ENCODE peak calls at places on chromosome 13, in four cellular contexts. B is endothelial cell, U is GM13977, V is HFFc6. F is an unnamed sample.

GRCh38 chr13:30097089-30097488 is 210.3 kb downstream of the KATNAL1 start:
- DNase-seq in U (no peak), V (no peak), B (no peak), F (no peak)

GRCh38 chr13:49023441-49023840 is 47.7 kb downstream of the FNDC3A start:
- DNase-seq in B (no peak), U (no peak), V (peak), F (no peak)

GRCh38 chr13:31860002-31860401 is 120.7 kb downstream of the RXFP2 start:
- DNase-seq in V (no peak), B (no peak), U (no peak), F (no peak)

GRCh38 chr13:100941811-100942361 is 267.3 kb upstream of the TMTC4 start:
- DNase-seq in V (no peak), U (no peak), B (no peak), F (no peak)

GRCh38 chr13:43113603-43114002 is 90.2 kb downstream of the DNAJC15 start:
- DNase-seq in V (no peak), B (no peak), U (no peak), F (no peak)

GRCh38 chr13:32537580-32538233 is 888 bp downstream of the N4BP2L2 start:
- DNase-seq in U (no peak), V (no peak), B (peak), F (no peak)

GRCh38 chr13:46687810-46688209 is 109.2 kb downstream of the ESD start:
- DNase-seq in U (no peak), B (no peak), V (peak), F (no peak)

GRCh38 chr13:28218679-28219078 is 80.3 kb downstream of the PAN3 start:
- DNase-seq in B (no peak), U (no peak), V (no peak), F (no peak)

GRCh38 chr13:53004605-53005004 is 24.0 kb upstream of the OLFM4 start:
- DNase-seq in V (no peak), U (no peak), B (no peak), F (no peak)

GRCh38 chr13:111314852-111315251 is 5.6 kb upstream of the TEX29 start:
- DNase-seq in U (no peak), B (no peak), V (peak), F (no peak)

GRCh38 chr13:77509221-77509620 is 26.3 kb upstream of the SCEL start:
- DNase-seq in B (no peak), U (no peak), V (no peak), F (no peak)

GRCh38 chr13:101127741-101128353 is 288.5 kb downstream of the NALCN start:
- DNase-seq in U (peak), V (peak), B (peak), F (no peak)

DNA sequence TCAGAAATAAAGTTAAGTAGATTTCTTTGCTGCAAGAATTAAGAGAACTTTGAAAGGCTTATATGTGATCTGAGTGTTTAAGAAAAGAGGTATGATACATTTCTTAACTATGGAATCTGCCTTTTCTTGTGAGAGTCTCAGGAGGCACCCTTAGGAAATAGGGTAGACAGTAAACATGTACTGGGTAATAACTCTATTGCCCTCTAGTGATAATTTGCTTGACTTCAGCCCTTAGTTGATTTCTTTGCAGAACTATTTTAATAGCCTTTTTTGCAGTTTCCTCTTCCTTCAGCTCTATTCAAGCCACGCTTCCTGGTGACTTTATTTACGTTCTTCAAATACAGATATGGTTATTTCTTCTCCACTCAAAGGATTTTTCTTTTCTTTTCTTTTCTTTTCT is 37.0 kb upstream of the CCNA1 start:
- DNase-seq in U (no peak), V (peak), B (no peak), F (no peak)
- TF ChIP-seq CTCF in U (no peak), V (peak), B (no peak), F (peak)

DNA sequence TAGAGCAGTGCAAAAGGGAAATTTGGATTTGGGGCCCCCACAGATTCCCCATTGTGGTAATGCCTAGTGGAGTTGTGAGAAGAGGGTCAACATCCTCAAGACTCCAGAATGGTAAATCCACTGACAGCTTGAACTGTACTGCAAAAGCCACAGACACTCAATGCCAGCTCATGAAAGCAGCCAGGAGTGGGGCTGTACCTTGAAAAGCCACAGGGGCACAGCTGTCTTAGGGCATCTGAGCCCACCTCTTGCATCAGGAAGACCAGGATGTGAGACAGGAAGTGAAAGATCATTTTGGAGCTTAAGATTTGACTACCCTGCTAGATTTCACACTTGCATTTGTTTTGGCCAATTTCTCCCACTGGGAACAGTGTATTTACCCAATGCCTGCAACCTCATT is 1548.9 kb upstream of the PCDH20 start:
- DNase-seq in B (no peak), U (no peak), V (no peak), F (no peak)
- TF ChIP-seq CTCF in B (no peak), U (no peak), V (no peak), F (no peak)

DNA sequence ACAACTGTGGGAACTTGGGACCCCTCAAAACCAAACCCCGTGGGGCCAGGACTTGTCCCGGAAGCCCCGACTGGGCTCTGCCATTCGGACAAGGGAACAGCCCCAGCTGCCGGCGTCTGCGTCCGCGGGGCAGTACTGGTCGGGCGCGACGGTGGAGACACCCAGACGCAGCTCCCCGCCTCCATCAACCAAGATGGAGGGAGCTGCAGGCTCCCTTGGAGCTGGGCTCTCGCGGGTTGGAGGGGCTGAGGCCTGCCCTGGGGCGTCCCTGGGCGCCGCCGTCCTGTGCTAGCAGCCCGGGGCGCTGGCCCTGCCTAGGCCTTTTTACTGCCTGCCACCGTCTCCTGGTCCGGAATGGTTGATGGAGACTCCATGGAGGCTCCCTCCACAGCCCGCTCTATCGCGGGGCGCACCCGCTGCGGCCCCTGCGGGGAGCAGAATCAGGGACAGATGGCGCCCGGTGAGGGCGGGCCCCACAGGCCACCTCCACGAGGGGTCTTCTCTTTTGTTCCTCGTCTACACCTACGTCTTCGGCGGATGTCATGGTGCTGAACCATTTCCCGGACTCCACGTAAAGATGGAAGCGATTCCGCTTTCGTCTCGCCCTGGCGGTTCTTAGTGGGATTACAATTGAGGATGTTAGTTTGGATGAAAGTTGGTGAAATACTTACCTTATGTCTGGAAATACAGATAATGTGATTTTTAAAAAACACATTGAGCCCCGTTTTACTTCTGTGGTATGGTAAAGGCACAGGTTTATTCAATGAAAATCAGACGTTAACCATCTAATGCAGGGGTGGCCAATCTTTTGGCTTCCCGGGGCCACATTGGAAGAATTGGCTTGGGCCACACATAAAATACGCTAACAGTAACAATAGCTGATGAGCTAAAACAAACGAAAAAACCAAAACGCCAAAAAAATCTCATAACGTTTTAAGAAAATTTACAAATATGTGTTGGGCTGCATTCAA is 1.2 kb upstream of the ZMYM5 start:
- DNase-seq in U (peak), V (peak), B (peak), F (no peak)
- TF ChIP-seq CTCF in U (peak), V (peak), B (peak), F (peak)

DNA sequence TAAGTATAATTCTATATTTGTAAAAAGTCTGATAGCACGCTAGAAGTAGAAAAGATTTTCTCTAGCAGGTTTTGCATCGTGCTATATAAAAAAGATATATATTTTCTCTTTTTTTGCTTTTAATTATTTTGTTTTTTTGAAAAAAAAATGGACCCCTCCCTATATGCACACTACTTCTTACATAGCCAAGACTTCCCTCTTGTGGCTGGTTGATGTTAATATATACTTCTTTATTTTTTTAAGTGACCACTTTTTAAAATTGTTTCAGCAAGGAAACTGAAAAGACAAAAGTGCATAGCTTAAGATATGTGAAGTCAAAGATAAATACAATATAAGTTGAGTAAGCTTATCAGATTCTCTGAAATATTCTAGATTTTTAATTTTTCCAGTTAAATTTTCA is 1202.8 kb downstream of the DIAPH3 start:
- DNase-seq in U (peak), B (no peak), V (no peak), F (no peak)
- TF ChIP-seq CTCF in U (peak), B (peak), V (peak), F (peak)

GRCh38 chr13:86082116-86082515 is 282.9 kb upstream of the SLITRK6 start:
- DNase-seq in B (no peak), V (no peak), U (no peak), F (no peak)

GRCh38 chr13:86087241-86087640 is 288.0 kb upstream of the SLITRK6 start:
- DNase-seq in B (no peak), V (no peak), U (no peak), F (no peak)

GRCh38 chr13:86080340-86080995 is 281.2 kb upstream of the SLITRK6 start:
- DNase-seq in V (no peak), B (no peak), U (no peak), F (no peak)

DNA sequence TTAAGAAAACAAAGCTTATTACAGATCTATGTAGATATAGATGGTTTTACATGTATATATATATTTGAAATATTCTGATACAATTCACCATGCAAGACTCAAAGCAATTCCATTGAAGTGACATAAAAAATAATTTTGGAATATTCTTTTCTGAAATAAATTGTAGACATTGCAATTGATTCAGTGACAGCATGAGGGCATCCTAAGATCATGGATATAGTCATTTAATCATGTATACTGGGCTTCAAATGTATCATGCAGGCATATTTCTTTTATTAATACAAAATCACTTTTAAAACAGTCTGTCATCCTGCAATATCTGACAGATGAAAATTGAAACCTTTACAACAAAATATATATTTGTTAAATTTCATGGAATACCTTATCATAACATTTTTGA is 286.7 kb upstream of the SLITRK6 start:
- DNase-seq in U (no peak), B (no peak), V (no peak), F (no peak)
- TF ChIP-seq CTCF in U (no peak), B (no peak), V (no peak), F (peak)

GRCh38 chr13:41196011-41196410 is 1.6 kb upstream of the KBTBD7 start:
- DNase-seq in V (no peak), B (no peak), U (no peak), F (no peak)

GRCh38 chr13:41199061-41199460 is 4.7 kb upstream of the KBTBD7 start:
- DNase-seq in U (no peak), V (no peak), B (no peak), F (no peak)

GRCh38 chr13:41193919-41194824 is at the start of gene KBTBD7:
- DNase-seq in V (peak), B (peak), U (peak), F (peak)

GRCh38 chr13:41199526-41199925 is 5.2 kb upstream of the KBTBD7 start:
- DNase-seq in V (no peak), B (no peak), U (peak), F (no peak)

DNA sequence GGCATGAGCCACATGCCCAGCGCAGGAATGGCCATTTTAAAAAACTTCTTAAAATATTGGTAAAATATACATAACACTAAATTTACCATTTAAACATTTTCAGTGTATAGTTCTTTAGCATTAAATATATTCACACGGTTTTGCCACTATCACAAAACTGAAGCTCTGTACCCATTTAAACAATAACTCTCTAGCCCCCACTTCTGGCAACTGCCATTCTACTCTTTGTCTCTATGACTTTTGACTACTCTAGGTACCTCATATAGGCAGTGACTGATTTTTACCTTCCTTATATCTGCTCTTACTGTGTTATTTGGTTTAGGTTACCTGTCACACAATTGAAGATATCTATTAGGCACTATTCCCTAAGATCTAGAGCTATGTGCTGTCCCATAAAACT is 2.3 kb upstream of the KBTBD7 start:
- DNase-seq in U (no peak), B (no peak), V (no peak), F (no peak)
- TF ChIP-seq CTCF in U (peak), B (no peak), V (peak), F (peak)

GRCh38 chr13:59178344-59178743 is 985.4 kb downstream of the DIAPH3 start:
- DNase-seq in B (no peak), V (no peak), U (no peak), F (no peak)
- TF ChIP-seq CTCF in B (no peak), V (peak), U (peak), F (peak)